ENCODE peak calls at places on chromosome 20, in four cellular contexts. One of them, this sample, is unnamed.

GRCh38 chr20:31570021-31570463 is 35.0 kb upstream of the ID1 start:
- DNase-seq in ovary: no peak
- DNase-seq in endothelial cell: no peak
- DNase-seq in progenitor cell of endocrine pancreas: no peak
- DNase-seq in this sample: no peak

GRCh38 chr20:833121-833449 is 430 bp upstream of the FAM110A start:
- DNase-seq in ovary: no peak
- DNase-seq in endothelial cell: no peak
- DNase-seq in progenitor cell of endocrine pancreas: no peak
- DNase-seq in this sample: no peak

GRCh38 chr20:51749674-51750036 is 18.5 kb downstream of the ATP9A start:
- DNase-seq in ovary: no peak
- DNase-seq in endothelial cell: no peak
- DNase-seq in progenitor cell of endocrine pancreas: no peak
- DNase-seq in this sample: no peak

GRCh38 chr20:2254333-2254732 is 41.5 kb upstream of the TGM3 start:
- DNase-seq in ovary: no peak
- DNase-seq in endothelial cell: no peak
- DNase-seq in progenitor cell of endocrine pancreas: no peak
- DNase-seq in this sample: no peak

GRCh38 chr20:10524034-10524476 is 89.0 kb downstream of the SLX4IP start:
- DNase-seq in ovary: no peak
- DNase-seq in endothelial cell: no peak
- DNase-seq in progenitor cell of endocrine pancreas: no peak
- DNase-seq in this sample: no peak

GRCh38 chr20:10357974-10358373 is 76.0 kb downstream of the MKKS start:
- DNase-seq in ovary: no peak
- DNase-seq in endothelial cell: no peak
- DNase-seq in progenitor cell of endocrine pancreas: no peak
- DNase-seq in this sample: no peak

GRCh38 chr20:19552144-19552895 is 205.7 kb upstream of the RIN2 start:
- DNase-seq in ovary: peak
- DNase-seq in endothelial cell: peak
- DNase-seq in progenitor cell of endocrine pancreas: peak
- DNase-seq in this sample: no peak

GRCh38 chr20:31838646-31839292 is 6.6 kb downstream of the FOXS1 start:
- DNase-seq in ovary: no peak
- DNase-seq in endothelial cell: no peak
- DNase-seq in progenitor cell of endocrine pancreas: no peak
- DNase-seq in this sample: no peak

GRCh38 chr20:55057779-55058415 is 582.5 kb downstream of the DOK5 start:
- DNase-seq in ovary: no peak
- DNase-seq in endothelial cell: no peak
- DNase-seq in progenitor cell of endocrine pancreas: no peak
- DNase-seq in this sample: no peak

GRCh38 chr20:25319241-25320034 is 71.2 kb downstream of the ABHD12 start:
- DNase-seq in ovary: no peak
- DNase-seq in endothelial cell: no peak
- DNase-seq in progenitor cell of endocrine pancreas: no peak
- DNase-seq in this sample: peak

GRCh38 chr20:64044484-64045247 is 4.8 kb downstream of the SOX18 start:
- DNase-seq in ovary: no peak
- DNase-seq in endothelial cell: peak
- DNase-seq in progenitor cell of endocrine pancreas: no peak
- DNase-seq in this sample: no peak

GRCh38 chr20:49701313-49701731 is 12.4 kb downstream of the B4GALT5 start:
- DNase-seq in ovary: no peak
- DNase-seq in endothelial cell: no peak
- DNase-seq in progenitor cell of endocrine pancreas: no peak
- DNase-seq in this sample: no peak

GRCh38 chr20:20085071-20085470 is 32.7 kb downstream of the CFAP61 start:
- DNase-seq in ovary: no peak
- DNase-seq in endothelial cell: no peak
- DNase-seq in progenitor cell of endocrine pancreas: no peak
- DNase-seq in this sample: no peak

GRCh38 chr20:3199206-3199605 is 5.3 kb downstream of the DDRGK1 start:
- DNase-seq in ovary: no peak
- DNase-seq in endothelial cell: no peak
- DNase-seq in progenitor cell of endocrine pancreas: no peak
- DNase-seq in this sample: no peak

GRCh38 chr20:37007898-37008649 is 56.6 kb upstream of the SAMHD1 start:
- DNase-seq in ovary: no peak
- DNase-seq in endothelial cell: no peak
- DNase-seq in progenitor cell of endocrine pancreas: no peak
- DNase-seq in this sample: no peak

GRCh38 chr20:48015136-48015925 is 230.1 kb upstream of the SULF2 start:
- DNase-seq in ovary: no peak
- DNase-seq in endothelial cell: no peak
- DNase-seq in progenitor cell of endocrine pancreas: no peak
- DNase-seq in this sample: no peak

GRCh38 chr20:38729767-38730166 is 5.5 kb downstream of the SLC32A1 start:
- DNase-seq in ovary: no peak
- DNase-seq in endothelial cell: no peak
- DNase-seq in progenitor cell of endocrine pancreas: no peak
- DNase-seq in this sample: no peak

DNA sequence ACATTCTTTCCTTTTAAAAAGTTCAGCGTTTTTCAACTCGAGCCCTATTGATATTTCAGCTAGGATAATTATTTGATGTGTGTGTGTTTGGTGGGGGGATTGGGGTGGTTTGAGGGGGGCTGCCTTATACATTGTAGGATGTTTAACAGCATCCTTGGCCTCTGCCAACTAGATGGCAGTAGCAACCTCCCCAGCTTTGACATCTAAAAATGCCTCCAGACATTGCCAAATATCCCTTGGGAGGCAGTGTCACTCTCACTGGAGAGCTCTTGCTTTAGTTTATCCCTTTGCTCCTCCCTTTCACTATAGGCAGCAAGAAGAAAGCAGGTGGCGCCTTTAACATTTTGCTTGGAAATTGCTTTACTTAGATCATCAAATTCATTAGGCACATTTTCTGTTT is 14.6 kb upstream of the TP53TG5 start:
- DNase-seq in ovary: no peak
- DNase-seq in endothelial cell: no peak
- DNase-seq in progenitor cell of endocrine pancreas: no peak
- DNase-seq in this sample: no peak
- TF ChIP-seq CTCF in ovary: no peak
- TF ChIP-seq CTCF in endothelial cell: no peak
- TF ChIP-seq CTCF in progenitor cell of endocrine pancreas: no peak
- TF ChIP-seq CTCF in this sample: no peak

GRCh38 chr20:22862645-22863230 is 172.4 kb upstream of the SSTR4 start:
- DNase-seq in ovary: no peak
- DNase-seq in endothelial cell: no peak
- DNase-seq in progenitor cell of endocrine pancreas: no peak
- DNase-seq in this sample: no peak
- TF ChIP-seq CTCF in ovary: no peak
- TF ChIP-seq CTCF in endothelial cell: no peak
- TF ChIP-seq CTCF in progenitor cell of endocrine pancreas: no peak
- TF ChIP-seq CTCF in this sample: no peak

GRCh38 chr20:44641305-44641704 is 10.2 kb downstream of the ADA start:
- DNase-seq in ovary: no peak
- DNase-seq in endothelial cell: no peak
- DNase-seq in progenitor cell of endocrine pancreas: no peak
- DNase-seq in this sample: no peak

GRCh38 chr20:44640522-44640921 is 11.0 kb downstream of the ADA start:
- DNase-seq in ovary: no peak
- DNase-seq in endothelial cell: no peak
- DNase-seq in progenitor cell of endocrine pancreas: no peak
- DNase-seq in this sample: no peak

GRCh38 chr20:44643596-44644383 is 7.7 kb downstream of the ADA start:
- DNase-seq in ovary: peak
- DNase-seq in endothelial cell: peak
- DNase-seq in progenitor cell of endocrine pancreas: no peak
- DNase-seq in this sample: no peak

GRCh38 chr20:44643154-44643519 is 8.4 kb downstream of the ADA start:
- DNase-seq in ovary: no peak
- DNase-seq in endothelial cell: no peak
- DNase-seq in progenitor cell of endocrine pancreas: no peak
- DNase-seq in this sample: no peak

GRCh38 chr20:44642203-44643153 is 9.0 kb downstream of the ADA start:
- DNase-seq in ovary: peak
- DNase-seq in endothelial cell: peak
- DNase-seq in progenitor cell of endocrine pancreas: no peak
- DNase-seq in this sample: peak
- TF ChIP-seq CTCF in ovary: no peak
- TF ChIP-seq CTCF in endothelial cell: no peak
- TF ChIP-seq CTCF in progenitor cell of endocrine pancreas: peak
- TF ChIP-seq CTCF in this sample: no peak

DNA sequence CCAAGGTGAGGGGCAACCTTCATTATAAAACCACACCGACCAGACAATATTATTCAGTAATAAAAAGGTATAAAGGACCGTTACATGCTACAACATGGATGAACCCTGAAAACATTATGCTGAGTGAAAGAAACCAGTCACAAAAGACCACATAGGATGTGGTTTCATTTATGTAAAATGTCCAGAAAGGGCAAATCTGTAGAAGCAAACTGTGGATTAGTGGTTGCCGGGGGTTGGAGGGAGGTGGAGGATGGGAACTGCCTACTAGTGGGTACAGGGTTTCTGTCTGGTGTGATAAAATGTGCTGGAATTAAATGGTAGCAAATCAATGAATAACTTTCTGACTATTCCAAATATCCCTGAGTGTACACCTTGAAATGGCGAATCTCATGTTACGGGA is 10.2 kb upstream of the PRND start:
- DNase-seq in ovary: no peak
- DNase-seq in endothelial cell: no peak
- DNase-seq in progenitor cell of endocrine pancreas: no peak
- DNase-seq in this sample: no peak
- TF ChIP-seq CTCF in ovary: no peak
- TF ChIP-seq CTCF in endothelial cell: no peak
- TF ChIP-seq CTCF in progenitor cell of endocrine pancreas: no peak
- TF ChIP-seq CTCF in this sample: no peak

DNA sequence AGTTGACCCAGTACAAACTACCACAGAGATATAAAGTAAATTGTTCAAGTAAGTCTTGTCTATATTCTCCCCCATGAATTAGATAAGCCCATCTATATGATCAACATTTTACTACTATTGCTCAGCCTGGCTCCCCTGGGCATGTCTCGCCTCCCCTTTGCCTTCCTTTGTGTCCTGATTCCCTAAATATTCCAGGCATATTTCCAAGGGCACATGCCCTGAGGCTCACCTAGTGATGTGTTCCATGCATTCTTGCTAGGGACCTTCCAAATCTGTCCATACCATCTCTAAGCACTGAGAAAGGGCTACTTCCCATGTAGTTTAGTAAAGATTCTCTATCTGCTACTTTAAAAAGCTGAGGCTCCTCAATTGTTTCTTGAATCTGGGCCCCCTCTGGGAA is 309.5 kb upstream of the PRND start:
- DNase-seq in ovary: no peak
- DNase-seq in endothelial cell: no peak
- DNase-seq in progenitor cell of endocrine pancreas: no peak
- DNase-seq in this sample: no peak
- TF ChIP-seq CTCF in ovary: no peak
- TF ChIP-seq CTCF in endothelial cell: no peak
- TF ChIP-seq CTCF in progenitor cell of endocrine pancreas: no peak
- TF ChIP-seq CTCF in this sample: no peak

GRCh38 chr20:32985596-32985995 is 18.6 kb downstream of the SUN5 start:
- DNase-seq in ovary: no peak
- DNase-seq in endothelial cell: no peak
- DNase-seq in progenitor cell of endocrine pancreas: no peak
- DNase-seq in this sample: no peak
- TF ChIP-seq CTCF in ovary: no peak
- TF ChIP-seq CTCF in endothelial cell: no peak
- TF ChIP-seq CTCF in progenitor cell of endocrine pancreas: no peak
- TF ChIP-seq CTCF in this sample: no peak

GRCh38 chr20:57999465-58000111 is 228.9 kb downstream of the ANKRD60 start:
- DNase-seq in ovary: no peak
- DNase-seq in endothelial cell: peak
- DNase-seq in progenitor cell of endocrine pancreas: no peak
- DNase-seq in this sample: no peak
- TF ChIP-seq CTCF in ovary: no peak
- TF ChIP-seq CTCF in endothelial cell: no peak
- TF ChIP-seq CTCF in progenitor cell of endocrine pancreas: no peak
- TF ChIP-seq CTCF in this sample: no peak